ENCODE peak calls at places on chromosomes 1 and 21, in four cellular contexts. One of them, this sample, is unnamed.

GRCh38 chr1:89780721-89781120 is 40.1 kb upstream of the LRRC8D start:
- DNase-seq in HL-60: no peak
- DNase-seq in prostate gland: no peak
- DNase-seq in GM23338: peak
- DNase-seq in this sample: no peak

GRCh38 chr1:238336531-238336930 is 445.8 kb upstream of the ZP4 start:
- DNase-seq in HL-60: no peak
- DNase-seq in prostate gland: no peak
- DNase-seq in GM23338: no peak
- DNase-seq in this sample: no peak

GRCh38 chr1:180911640-180912161 is 996 bp upstream of the KIAA1614 start:
- DNase-seq in HL-60: no peak
- DNase-seq in prostate gland: no peak
- DNase-seq in GM23338: peak
- DNase-seq in this sample: no peak

GRCh38 chr1:3072178-3072947 is 3.4 kb downstream of the PRDM16 start:
- DNase-seq in HL-60: no peak
- DNase-seq in prostate gland: no peak
- DNase-seq in GM23338: peak
- DNase-seq in this sample: no peak

GRCh38 chr1:58358311-58358710 is 188.2 kb downstream of the OMA1 start:
- DNase-seq in HL-60: no peak
- DNase-seq in prostate gland: no peak
- DNase-seq in GM23338: peak
- DNase-seq in this sample: no peak

GRCh38 chr1:1437904-1438376 is 2.5 kb downstream of the VWA1 start:
- DNase-seq in HL-60: peak
- DNase-seq in prostate gland: no peak
- DNase-seq in GM23338: no peak
- DNase-seq in this sample: no peak

GRCh38 chr1:220353229-220354012 is 81.2 kb upstream of the RAB3GAP2 start:
- DNase-seq in HL-60: no peak
- DNase-seq in prostate gland: no peak
- DNase-seq in GM23338: peak
- DNase-seq in this sample: no peak

GRCh38 chr21:45409466-45410150 is 4.6 kb downstream of the COL18A1 start:
- DNase-seq in HL-60: peak
- DNase-seq in prostate gland: peak
- DNase-seq in GM23338: no peak
- DNase-seq in this sample: no peak

GRCh38 chr1:43703836-43704235 is 3.5 kb upstream of the ST3GAL3 start:
- DNase-seq in HL-60: no peak
- DNase-seq in prostate gland: no peak
- DNase-seq in GM23338: no peak
- DNase-seq in this sample: no peak

GRCh38 chr21:37605006-37605405 is 238.4 kb downstream of the DYRK1A start:
- DNase-seq in HL-60: no peak
- DNase-seq in prostate gland: no peak
- DNase-seq in GM23338: no peak
- DNase-seq in this sample: no peak

GRCh38 chr1:53285969-53286760 is 41.7 kb downstream of the LRP8 start:
- DNase-seq in HL-60: no peak
- DNase-seq in prostate gland: no peak
- DNase-seq in GM23338: no peak
- DNase-seq in this sample: no peak

GRCh38 chr1:1677718-1678580 is 14.6 kb downstream of the SLC35E2B start:
- DNase-seq in HL-60: no peak
- DNase-seq in prostate gland: no peak
- DNase-seq in GM23338: peak
- DNase-seq in this sample: no peak

GRCh38 chr1:24900985-24901781 is 28.9 kb downstream of the RUNX3 start:
- DNase-seq in HL-60: no peak
- DNase-seq in prostate gland: no peak
- DNase-seq in GM23338: no peak
- DNase-seq in this sample: no peak

GRCh38 chr1:26664802-26665201 is 31.0 kb upstream of the ARID1A start:
- DNase-seq in HL-60: no peak
- DNase-seq in prostate gland: no peak
- DNase-seq in GM23338: peak
- DNase-seq in this sample: no peak

GRCh38 chr1:116940809-116941640 is 31.3 kb downstream of the PTGFRN start:
- DNase-seq in HL-60: no peak
- DNase-seq in prostate gland: no peak
- DNase-seq in GM23338: peak
- DNase-seq in this sample: no peak

GRCh38 chr21:25733859-25734653 is 648 bp downstream of the ATP5PF start:
- DNase-seq in HL-60: peak
- DNase-seq in prostate gland: no peak
- DNase-seq in GM23338: peak
- DNase-seq in this sample: no peak

GRCh38 chr1:154627247-154628121 is 19.5 kb upstream of the ADAR start:
- DNase-seq in HL-60: peak
- DNase-seq in prostate gland: peak
- DNase-seq in GM23338: peak
- DNase-seq in this sample: peak

GRCh38 chr1:244246334-244246733 is 195.3 kb downstream of the ZBTB18 start:
- DNase-seq in HL-60: no peak
- DNase-seq in prostate gland: no peak
- DNase-seq in GM23338: no peak
- DNase-seq in this sample: no peak

GRCh38 chr1:244242446-244242845 is 191.4 kb downstream of the ZBTB18 start:
- DNase-seq in HL-60: no peak
- DNase-seq in prostate gland: no peak
- DNase-seq in GM23338: no peak
- DNase-seq in this sample: no peak

GRCh38 chr1:244248426-244248825 is 197.3 kb downstream of the ZBTB18 start:
- DNase-seq in HL-60: no peak
- DNase-seq in prostate gland: no peak
- DNase-seq in GM23338: no peak
- DNase-seq in this sample: no peak
- TF ChIP-seq POLR2AphosphoS5 in HL-60: no peak
- TF ChIP-seq POLR2AphosphoS5 in prostate gland: no peak
- TF ChIP-seq POLR2AphosphoS5 in GM23338: no peak
- TF ChIP-seq POLR2AphosphoS5 in this sample: no peak

GRCh38 chr1:201896951-201897391 is 8.3 kb downstream of the SHISA4 start:
- DNase-seq in HL-60: no peak
- DNase-seq in prostate gland: no peak
- DNase-seq in GM23338: no peak
- DNase-seq in this sample: no peak
- TF ChIP-seq POLR2AphosphoS5 in HL-60: no peak
- TF ChIP-seq POLR2AphosphoS5 in prostate gland: peak
- TF ChIP-seq POLR2AphosphoS5 in GM23338: no peak
- TF ChIP-seq POLR2AphosphoS5 in this sample: no peak

GRCh38 chr1:234707641-234708040 is 97.7 kb upstream of the IRF2BP2 start:
- DNase-seq in HL-60: no peak
- DNase-seq in prostate gland: peak
- DNase-seq in GM23338: no peak
- DNase-seq in this sample: no peak
- TF ChIP-seq POLR2AphosphoS5 in HL-60: no peak
- TF ChIP-seq POLR2AphosphoS5 in prostate gland: no peak
- TF ChIP-seq POLR2AphosphoS5 in GM23338: no peak
- TF ChIP-seq POLR2AphosphoS5 in this sample: no peak

GRCh38 chr1:182084487-182085316 is 23.2 kb upstream of the ZNF648 start:
- DNase-seq in HL-60: peak
- DNase-seq in prostate gland: peak
- DNase-seq in GM23338: peak
- DNase-seq in this sample: no peak
- TF ChIP-seq POLR2AphosphoS5 in HL-60: no peak
- TF ChIP-seq POLR2AphosphoS5 in prostate gland: peak
- TF ChIP-seq POLR2AphosphoS5 in GM23338: no peak
- TF ChIP-seq POLR2AphosphoS5 in this sample: no peak

DNA sequence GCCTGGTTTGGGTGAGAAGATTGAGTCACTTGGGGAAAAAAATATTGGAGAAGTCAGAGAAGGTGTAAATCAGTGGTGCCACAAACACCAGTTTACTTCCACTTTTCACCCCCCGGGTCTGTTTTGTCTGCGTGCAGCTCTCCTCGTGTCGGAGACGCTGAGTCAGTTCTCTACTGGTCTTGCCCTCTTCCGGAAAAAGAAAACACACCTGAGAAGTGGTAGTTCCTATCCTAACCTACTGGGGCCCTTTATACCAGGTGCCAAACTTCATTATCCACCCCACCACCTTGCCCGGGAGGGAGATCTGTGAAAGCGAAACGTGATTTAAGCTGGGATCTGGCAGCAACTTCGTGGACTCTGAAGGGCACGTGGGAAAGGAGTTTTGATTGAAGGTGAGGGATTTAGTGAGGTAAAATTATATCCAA is 855 bp upstream of the IVNS1ABP start:
- DNase-seq in HL-60: no peak
- DNase-seq in prostate gland: peak
- DNase-seq in GM23338: peak
- DNase-seq in this sample: no peak
- TF ChIP-seq POLR2AphosphoS5 in HL-60: no peak
- TF ChIP-seq POLR2AphosphoS5 in prostate gland: no peak
- TF ChIP-seq POLR2AphosphoS5 in GM23338: no peak
- TF ChIP-seq POLR2AphosphoS5 in this sample: no peak

GRCh38 chr1:226809785-226810571 is 60.4 kb upstream of the PSEN2 start:
- DNase-seq in HL-60: no peak
- DNase-seq in prostate gland: no peak
- DNase-seq in GM23338: no peak
- DNase-seq in this sample: no peak
- TF ChIP-seq POLR2AphosphoS5 in HL-60: no peak
- TF ChIP-seq POLR2AphosphoS5 in prostate gland: no peak
- TF ChIP-seq POLR2AphosphoS5 in GM23338: no peak
- TF ChIP-seq POLR2AphosphoS5 in this sample: no peak

GRCh38 chr1:173496757-173497323 is 19.7 kb downstream of the PRDX6 start:
- DNase-seq in HL-60: no peak
- DNase-seq in prostate gland: no peak
- DNase-seq in GM23338: peak
- DNase-seq in this sample: no peak
- TF ChIP-seq POLR2AphosphoS5 in HL-60: no peak
- TF ChIP-seq POLR2AphosphoS5 in prostate gland: no peak
- TF ChIP-seq POLR2AphosphoS5 in GM23338: no peak
- TF ChIP-seq POLR2AphosphoS5 in this sample: no peak